ENCODE peak calls at places on chromosomes 1 and 21, in seven cellular contexts. Z is uterus, B is heart right ventricle, U is PC-3, D is left ventricle myocardium inferior, T is lung, V is tibial nerve. I is an unnamed sample. For H3K9me3, the result is how much of the 10 kb centered on the place peaks cover.

GRCh38 chr1:116572771-116573170 is 1.9 kb upstream of the CD58 start:
- DNase-seq in Z (no peak), B (no peak), U (no peak), D (no peak), T (no peak), V (no peak), I (no peak)

GRCh38 chr1:244187310-244187709 is 136.2 kb downstream of the ZBTB18 start:
- DNase-seq in Z (no peak), B (no peak), U (no peak), D (no peak), T (no peak), V (no peak), I (no peak)

GRCh38 chr1:218460367-218460766 is 115.2 kb downstream of the TGFB2 start:
- DNase-seq in Z (peak), B (no peak), U (peak), D (no peak), T (no peak), V (no peak), I (no peak)

GRCh38 chr1:33021567-33022431 is 14.9 kb downstream of the AK2 start:
- DNase-seq in Z (no peak), B (no peak), U (no peak), D (no peak), T (no peak), V (no peak), I (no peak)

GRCh38 chr1:59443355-59443754 is 146.5 kb downstream of the FGGY start:
- DNase-seq in Z (no peak), B (no peak), U (peak), D (no peak), T (no peak), V (no peak), I (no peak)

GRCh38 chr1:219465247-219466093 is 147.4 kb downstream of the ZC3H11B start:
- DNase-seq in Z (no peak), B (no peak), U (peak), D (no peak), T (no peak), V (no peak), I (no peak)

GRCh38 chr1:109846148-109846547 is 64.5 kb upstream of the CSF1 start:
- DNase-seq in Z (no peak), B (no peak), U (no peak), D (no peak), T (no peak), V (no peak), I (no peak)

GRCh38 chr1:18501833-18502232 is 21.1 kb downstream of the KLHDC7A start:
- DNase-seq in Z (no peak), B (no peak), U (no peak), D (no peak), T (no peak), V (no peak), I (no peak)

GRCh38 chr1:167627615-167627864 is 2.5 kb upstream of the RCSD1 start:
- DNase-seq in Z (no peak), B (no peak), U (no peak), D (no peak), T (no peak), V (no peak), I (no peak)

GRCh38 chr1:223653015-223653414 is 12.5 kb downstream of the CAPN8 start:
- DNase-seq in Z (no peak), B (no peak), U (no peak), D (no peak), T (no peak), V (no peak), I (no peak)

GRCh38 chr1:47708658-47709301 is 270.9 kb downstream of the FOXD2 start:
- DNase-seq in Z (no peak), B (no peak), U (no peak), D (no peak), T (no peak), V (no peak), I (no peak)

GRCh38 chr21:35319684-35320083 is 270.6 kb upstream of the RUNX1 start:
- DNase-seq in Z (no peak), B (no peak), U (peak), D (no peak), T (no peak), V (no peak), I (no peak)

DNA sequence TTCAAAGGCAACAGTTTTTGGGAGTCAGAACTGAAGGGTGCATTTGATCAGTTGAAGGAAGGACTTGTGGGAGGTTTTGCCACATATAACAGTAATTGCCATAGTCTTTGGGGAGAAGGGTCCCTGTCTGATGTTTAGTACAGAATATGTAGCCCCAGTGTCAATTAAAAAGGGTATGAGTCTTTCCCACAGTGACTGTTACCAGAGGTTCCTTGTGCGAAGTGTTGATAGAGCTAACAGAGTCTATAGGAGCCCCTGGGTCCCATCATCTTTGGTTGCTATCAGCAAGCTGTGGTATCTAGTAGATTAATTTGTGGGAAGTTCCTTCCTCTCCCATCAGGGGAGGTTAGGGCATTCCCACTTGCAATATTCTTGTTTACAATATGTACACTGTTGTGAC is 329.2 kb downstream of the PTPRU start:
- DNase-seq in Z (no peak), B (no peak), U (peak), D (no peak), T (no peak), V (no peak), I (no peak)
- H3K9me3 ChIP-seq in Z (under half), B (half or more), U (half or more), D (half or more), T (under half), V (under half), I (under half)

DNA sequence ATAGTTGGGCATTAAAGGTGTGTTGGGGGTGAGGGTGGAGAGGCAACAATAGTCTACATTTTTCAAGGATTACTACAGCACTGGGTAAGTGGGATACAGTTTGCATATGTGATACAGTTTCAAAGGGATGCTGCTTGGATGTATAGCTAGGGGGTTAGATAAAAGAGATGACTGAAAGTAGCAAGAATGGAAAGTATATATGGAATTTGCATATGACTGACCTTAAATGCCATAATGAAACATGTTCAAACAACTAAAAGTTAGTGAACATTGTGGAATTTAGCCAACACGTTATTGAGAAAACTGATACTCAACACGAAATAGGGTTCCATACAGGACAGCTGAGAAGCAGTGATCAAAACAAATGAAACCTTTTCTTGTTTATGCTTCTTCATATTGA is 124.8 kb upstream of the CHRM3 start:
- DNase-seq in Z (no peak), B (no peak), U (no peak), D (no peak), T (no peak), V (no peak), I (no peak)
- H3K9me3 ChIP-seq in Z (under half), B (under half), U (under half), D (under half), T (under half), V (under half), I (under half)

GRCh38 chr21:32666258-32666657 is 54.1 kb upstream of the CFAP298 start:
- DNase-seq in Z (no peak), B (no peak), U (no peak), D (no peak), T (no peak), V (no peak), I (no peak)
- H3K9me3 ChIP-seq in Z (under half), B (under half), U (under half), D (under half), T (under half), V (under half), I (under half)

DNA sequence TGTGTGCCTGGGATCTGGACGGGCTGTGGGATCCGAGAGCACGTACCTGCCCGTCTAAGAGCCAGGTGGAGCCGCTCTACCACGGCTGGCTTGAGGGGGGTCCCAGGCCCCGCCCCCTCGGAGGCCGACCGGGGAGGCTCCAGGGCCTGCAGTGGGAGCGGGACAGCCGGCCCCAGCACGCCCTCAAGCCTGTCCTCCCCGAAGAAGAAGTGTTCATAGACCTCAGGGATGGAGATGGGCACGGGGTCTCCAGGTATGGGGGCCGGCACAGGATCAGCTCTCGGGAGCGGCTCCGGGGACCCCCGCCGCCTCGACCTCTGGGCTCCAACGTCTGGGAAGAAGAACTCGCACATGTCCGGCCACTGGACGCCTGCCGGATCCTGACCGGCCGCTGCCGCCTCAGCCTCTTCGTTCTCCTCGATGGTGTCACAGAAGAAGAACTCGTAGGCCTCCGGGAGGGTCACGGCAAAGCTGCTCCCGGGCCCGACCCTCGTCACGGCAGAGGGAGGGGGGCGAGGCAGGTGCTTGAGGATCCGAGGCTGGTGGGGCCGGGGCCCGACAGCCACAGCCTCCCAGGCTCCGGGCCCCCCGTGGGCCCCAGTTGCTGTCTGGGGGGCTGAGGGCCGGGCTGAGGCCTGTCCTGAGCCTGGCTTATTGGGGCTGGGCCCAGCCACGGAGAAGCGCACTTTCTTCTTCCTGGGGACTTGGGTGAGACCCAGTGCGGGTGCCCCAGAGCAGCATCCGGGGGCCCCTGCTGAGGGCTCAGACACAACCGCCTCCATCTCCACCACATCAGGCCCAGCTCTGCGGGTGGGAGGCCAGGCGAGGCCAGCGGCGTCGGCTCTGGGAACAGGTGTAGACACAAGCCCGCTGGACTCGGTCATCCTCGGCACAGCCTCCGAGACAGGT is 2.8 kb downstream of the PERM1 start:
- DNase-seq in Z (no peak), B (peak), U (no peak), D (no peak), T (no peak), V (no peak), I (no peak)
- H3K9me3 ChIP-seq in Z (under half), B (under half), U (under half), D (under half), T (under half), V (under half), I (under half)

GRCh38 chr1:227662933-227663332 is 72.2 kb downstream of the JMJD4 start:
- DNase-seq in Z (no peak), B (no peak), U (no peak), D (no peak), T (no peak), V (no peak), I (no peak)
- H3K9me3 ChIP-seq in Z (under half), B (half or more), U (half or more), D (half or more), T (under half), V (under half), I (under half)

GRCh38 chr1:15708486-15709137 is 24.5 kb downstream of the PLEKHM2 start:
- DNase-seq in Z (no peak), B (no peak), U (peak), D (no peak), T (no peak), V (no peak), I (no peak)
- H3K9me3 ChIP-seq in Z (under half), B (under half), U (under half), D (under half), T (under half), V (under half), I (under half)